ENCODE peak calls at places on chromosomes 4 and X, in eight cellular contexts. T, B, C, N, R, X, F and E are unnamed samples.

GRCh38 chrX:15989716-15990115 is 133.6 kb upstream of the GRPR start:
- DNase-seq in F (no peak), X (no peak), C (no peak), N (no peak), B (no peak), R (no peak), T (no peak), E (no peak)

GRCh38 chr4:66108898-66109297 is 438.6 kb upstream of the EPHA5 start:
- DNase-seq in F (peak), T (no peak), N (no peak), C (no peak), R (no peak), X (no peak), B (no peak), E (no peak)

GRCh38 chr4:145909331-145909730 is 29.3 kb downstream of the ZNF827 start:
- DNase-seq in T (no peak), R (no peak), B (peak), N (peak), X (peak), C (peak), F (peak), E (no peak)

GRCh38 chrX:111348363-111348927 is 63.5 kb downstream of the DCX start:
- DNase-seq in B (no peak), X (no peak), T (no peak), C (no peak), N (no peak), F (no peak), R (no peak), E (no peak)

GRCh38 chr4:38867478-38868054 is at the start of gene FAM114A1:
- DNase-seq in F (peak), R (peak), N (peak), X (peak), B (peak), C (peak), T (no peak), E (peak)

GRCh38 chrX:111411591-111412371 is at the start of gene DCX:
- DNase-seq in X (no peak), N (no peak), T (no peak), B (no peak), C (no peak), F (no peak), R (no peak), E (no peak)

GRCh38 chrX:120604359-120604782 is 470 bp downstream of the MCTS1 start:
- DNase-seq in T (peak), X (no peak), F (peak), C (no peak), N (peak), B (peak), R (no peak), E (no peak)

GRCh38 chr4:94551616-94552564 is 100.1 kb downstream of the PDLIM5 start:
- DNase-seq in C (no peak), T (no peak), N (no peak), F (peak), X (no peak), B (no peak), R (no peak), E (no peak)

GRCh38 chrX:46961574-46962279 is 49.5 kb downstream of the JADE3 start:
- DNase-seq in B (no peak), R (no peak), X (no peak), F (no peak), T (no peak), C (no peak), N (no peak), E (no peak)

GRCh38 chr4:155759372-155760252 is 791 bp downstream of the GUCY1B1 start:
- DNase-seq in R (no peak), C (peak), T (no peak), X (peak), N (no peak), F (no peak), B (peak), E (peak)

GRCh38 chr4:107991945-107992625 is 2.4 kb downstream of the HADH start:
- DNase-seq in R (no peak), N (no peak), F (peak), T (no peak), B (no peak), X (no peak), C (no peak), E (no peak)

GRCh38 chrX:17635231-17635630 is 102.1 kb upstream of the SCML1 start:
- DNase-seq in N (no peak), R (no peak), X (no peak), B (no peak), C (no peak), T (no peak), F (no peak), E (peak)

GRCh38 chrX:129593137-129593536 is 53.1 kb downstream of the OCRL start:
- DNase-seq in R (peak), N (peak), B (peak), X (no peak), C (no peak), T (no peak), F (peak), E (no peak)

GRCh38 chr4:13700196-13701140 is 72.9 kb upstream of the BOD1L1 start:
- DNase-seq in N (peak), B (peak), X (no peak), C (no peak), F (peak), T (no peak), R (no peak), E (no peak)

GRCh38 chr4:42369489-42369888 is 27.8 kb upstream of the SHISA3 start:
- DNase-seq in B (no peak), N (no peak), F (no peak), X (no peak), T (no peak), C (no peak), R (no peak), E (no peak)

GRCh38 chrX:93874554-93874953 is 200.5 kb downstream of the FAM133A start:
- DNase-seq in F (peak), R (peak), N (peak), B (peak), T (no peak), C (no peak), X (no peak), E (peak)

GRCh38 chr4:6892190-6892908 is 17.3 kb upstream of the TBC1D14 start:
- DNase-seq in T (no peak), F (peak), R (peak), N (no peak), B (peak), C (peak), X (peak), E (peak)

GRCh38 chr4:114479595-114479994 is 119.0 kb upstream of the UGT8 start:
- DNase-seq in N (no peak), C (no peak), B (no peak), R (no peak), X (no peak), F (no peak), T (no peak), E (no peak)

GRCh38 chr4:110032603-110033002 is 119.9 kb downstream of the EGF start:
- DNase-seq in B (no peak), R (peak), X (no peak), F (no peak), N (no peak), C (no peak), T (no peak), E (no peak)

GRCh38 chr4:175252642-175253041 is 334.5 kb downstream of the ADAM29 start:
- DNase-seq in F (no peak), X (no peak), R (no peak), T (no peak), C (no peak), N (no peak), B (no peak), E (no peak)
- TF ChIP-seq CTCF in F (no peak), X (no peak), R (no peak), T (no peak), C (no peak), N (no peak), B (no peak), E (no peak)

GRCh38 chrX:31038585-31039326 is 33.1 kb downstream of the FTHL17 start:
- DNase-seq in T (no peak), F (peak), N (peak), C (peak), R (peak), X (no peak), B (peak), E (peak)

GRCh38 chrX:31039327-31039711 is 32.5 kb downstream of the FTHL17 start:
- DNase-seq in T (no peak), R (no peak), C (no peak), F (no peak), X (no peak), B (no peak), N (no peak), E (no peak)

DNA sequence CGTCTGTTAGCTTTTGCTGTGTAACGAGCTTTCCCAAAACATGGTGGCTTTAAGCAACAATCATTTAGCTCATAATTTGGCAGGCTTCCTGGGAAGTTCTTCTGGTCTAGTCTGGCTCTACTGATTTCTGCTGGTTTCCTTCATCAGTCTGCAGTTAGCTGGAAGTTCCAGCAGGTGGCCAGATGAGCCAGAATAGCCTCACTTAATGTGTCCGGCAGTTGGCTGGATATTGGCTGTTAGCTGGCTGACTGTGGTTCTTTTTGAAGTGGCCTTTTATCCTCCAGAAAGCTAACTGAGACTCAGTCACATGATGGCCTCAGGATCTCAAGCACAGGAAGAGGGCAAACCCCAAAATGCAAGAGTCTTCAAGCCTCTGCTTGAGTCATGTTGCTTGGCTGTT is 34.9 kb downstream of the FTHL17 start:
- DNase-seq in F (peak), X (no peak), R (peak), T (no peak), C (peak), B (peak), N (peak), E (peak)
- TF ChIP-seq CTCF in F (peak), X (peak), R (peak), T (peak), C (peak), B (peak), N (peak), E (peak)

GRCh38 chr4:189124149-189124758 is 816.4 kb upstream of the FRG1 start:
- DNase-seq in F (no peak), T (no peak), B (peak), N (peak), C (no peak), X (no peak), R (peak), E (peak)
- TF ChIP-seq CTCF in F (peak), T (no peak), B (peak), N (peak), C (peak), X (peak), R (peak), E (peak)

DNA sequence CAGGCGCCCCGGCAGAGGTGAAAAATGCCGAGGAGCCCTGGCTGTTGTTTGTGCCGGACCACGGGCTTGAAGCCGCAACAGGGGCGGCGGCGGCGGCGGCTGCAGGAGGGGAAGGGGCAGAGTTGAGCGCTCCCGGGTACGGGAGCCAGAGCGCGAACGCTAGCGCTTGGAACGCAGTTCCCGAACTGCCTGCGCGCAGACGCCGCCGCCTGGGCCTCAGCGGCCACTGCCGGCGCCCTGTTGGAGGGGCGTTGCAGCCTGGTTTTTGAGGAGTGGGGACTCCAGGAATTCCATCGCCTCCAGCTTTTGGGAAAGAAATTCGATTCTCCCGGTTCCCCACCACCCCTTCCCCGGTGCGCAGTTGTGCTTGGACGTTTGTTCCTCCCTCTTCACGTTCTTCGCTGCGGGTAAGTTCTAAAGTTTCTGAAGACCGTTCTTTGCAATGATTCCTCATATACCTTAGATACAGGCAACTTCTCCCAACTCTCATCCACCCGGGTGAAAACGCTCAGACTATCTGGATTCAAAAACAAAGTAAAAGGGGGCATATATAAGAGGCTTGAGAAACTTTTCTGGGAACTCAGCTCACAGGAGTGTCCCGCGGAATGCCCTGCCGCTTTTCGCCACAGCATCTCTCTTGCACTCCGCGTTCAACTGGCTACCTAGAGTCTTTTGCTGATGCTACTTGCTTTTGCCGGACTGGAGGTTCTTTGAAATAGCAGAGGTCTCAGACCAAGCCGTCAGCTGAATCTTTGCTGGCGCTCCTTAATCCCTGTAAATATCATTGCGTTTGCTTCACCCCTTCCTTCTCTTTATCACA is 1.0 kb downstream of the FAT4 start:
- DNase-seq in F (peak), X (peak), B (peak), N (peak), T (no peak), C (peak), R (peak), E (peak)
- TF ChIP-seq CTCF in F (peak), X (peak), B (no peak), N (peak), T (no peak), C (no peak), R (no peak), E (peak)

DNA sequence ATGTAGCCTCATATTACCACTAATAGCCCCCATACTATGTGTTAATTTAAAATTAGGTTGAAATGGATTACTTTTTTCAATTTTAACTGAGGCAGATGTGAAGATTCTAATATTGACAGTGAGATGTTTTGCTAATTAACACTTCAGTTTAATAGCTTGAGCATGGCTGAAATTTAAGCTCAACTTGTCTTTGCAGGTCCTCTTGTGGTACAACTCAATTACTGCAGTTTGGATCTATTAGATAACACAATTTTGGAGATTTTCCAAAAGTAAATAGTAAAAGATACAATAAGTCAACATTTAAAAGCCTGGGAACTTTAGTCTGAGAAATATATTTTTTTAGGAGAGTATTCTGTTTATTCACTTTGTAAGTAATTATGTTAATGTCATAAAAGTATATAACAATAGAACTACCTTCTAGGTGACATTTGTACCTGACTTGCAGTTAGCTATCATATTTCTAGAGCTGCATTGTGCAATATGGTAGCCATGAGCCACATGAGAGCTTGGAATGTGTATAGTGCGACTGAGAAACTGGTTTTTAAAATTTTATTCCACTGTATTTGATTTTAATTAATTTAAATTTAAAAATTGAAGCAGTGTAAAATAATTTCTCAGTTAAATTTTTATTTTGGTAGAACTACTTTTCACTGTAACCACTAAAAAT is 73.1 kb upstream of the FMR1 start:
- DNase-seq in T (no peak), X (no peak), C (no peak), B (peak), F (no peak), R (no peak), N (peak), E (no peak)
- TF ChIP-seq CTCF in T (peak), X (no peak), C (no peak), B (peak), F (no peak), R (no peak), N (peak), E (peak)